ENCODE peak calls at places on chromosome 4, in seven cellular contexts. E is CD8-positive, alpha-beta memory T cell; X is thyroid gland; J is adrenal gland; D is aorta; N is brain microvascular endothelial cell; H is colonic mucosa. Y is an unnamed sample. For H3K27me3, the result is how much of the 10 kb centered on the place peaks cover.

GRCh38 chr4:108109111-108109510 is 59.6 kb downstream of the LEF1 start:
- DNase-seq in N (no peak), J (no peak), D (no peak), X (no peak), H (no peak), E (no peak), Y (no peak)

GRCh38 chr4:17024430-17024829 is 126.0 kb upstream of the LDB2 start:
- DNase-seq in J (no peak), X (no peak), D (no peak), E (no peak), H (no peak), N (no peak), Y (no peak)

GRCh38 chr4:122673252-122673651 is 52.4 kb upstream of the IL21 start:
- DNase-seq in X (no peak), N (no peak), J (no peak), H (peak), E (no peak), D (no peak), Y (no peak)

GRCh38 chr4:57131849-57132745 is 21.9 kb upstream of the IGFBP7 start:
- DNase-seq in J (no peak), H (no peak), N (no peak), E (no peak), X (peak), D (no peak), Y (peak)

GRCh38 chr4:132195181-132195580 is 953.9 kb upstream of the PCDH10 start:
- DNase-seq in J (no peak), D (no peak), N (no peak), E (no peak), H (no peak), X (no peak), Y (no peak)

GRCh38 chr4:106369456-106370060 is 980 bp upstream of the GIMD1 start:
- DNase-seq in N (peak), H (peak), J (peak), X (peak), D (no peak), E (no peak), Y (peak)

GRCh38 chr4:6885953-6886557 is 23.6 kb upstream of the TBC1D14 start:
- DNase-seq in X (no peak), H (peak), J (peak), D (peak), N (peak), E (no peak), Y (peak)

GRCh38 chr4:110087116-110087708 is 111.2 kb downstream of the ELOVL6 start:
- DNase-seq in X (no peak), N (peak), D (no peak), H (no peak), E (no peak), J (no peak), Y (no peak)

GRCh38 chr4:109134268-109134667 is 168.2 kb downstream of the COL25A1 start:
- DNase-seq in X (no peak), D (no peak), J (no peak), H (no peak), N (no peak), E (no peak), Y (no peak)

GRCh38 chr4:53788011-53788410 is 196.7 kb upstream of the LNX1 start:
- DNase-seq in H (no peak), X (no peak), E (no peak), J (no peak), N (no peak), D (no peak), Y (no peak)

GRCh38 chr4:162706051-162706450 is 460.6 kb downstream of the NAF1 start:
- DNase-seq in N (no peak), J (no peak), D (no peak), X (no peak), E (no peak), H (no peak), Y (no peak)

GRCh38 chr4:121370729-121371325 is 10.0 kb downstream of the QRFPR start:
- DNase-seq in N (peak), J (peak), E (no peak), X (peak), D (no peak), H (peak), Y (peak)

GRCh38 chr4:114659386-114660008 is 60.9 kb downstream of the UGT8 start:
- DNase-seq in J (peak), H (peak), D (peak), X (peak), E (no peak), N (peak), Y (peak)

GRCh38 chr4:7324651-7325121 is 110.0 kb downstream of the PSAPL1 start:
- DNase-seq in X (peak), D (peak), E (peak), H (no peak), J (no peak), N (no peak), Y (no peak)

GRCh38 chr4:156788782-156789181 is 182.8 kb downstream of the PDGFC start:
- DNase-seq in D (no peak), J (no peak), H (no peak), N (no peak), X (no peak), E (no peak), Y (no peak)

GRCh38 chr4:24547979-24548378 is 36.4 kb downstream of the DHX15 start:
- DNase-seq in X (no peak), E (no peak), D (no peak), N (no peak), J (no peak), H (no peak), Y (no peak)

GRCh38 chr4:54677853-54678650 is 20.3 kb downstream of the KIT start:
- DNase-seq in H (no peak), J (no peak), E (no peak), N (no peak), X (no peak), D (no peak), Y (no peak)

GRCh38 chr4:158809611-158810486 is 41.0 kb downstream of the FNIP2 start:
- DNase-seq in E (no peak), J (no peak), N (peak), X (peak), H (peak), D (no peak), Y (no peak)

GRCh38 chr4:154595807-154596206 is 5.3 kb upstream of the FGA start:
- DNase-seq in E (no peak), J (no peak), D (no peak), N (no peak), H (no peak), X (no peak), Y (no peak)

GRCh38 chr4:86935499-86935832 is 655 bp downstream of the AFF1 start:
- DNase-seq in X (peak), H (peak), E (peak), D (no peak), J (no peak), N (no peak), Y (no peak)

GRCh38 chr4:39233783-39234182 is 51.5 kb downstream of the WDR19 start:
- DNase-seq in X (no peak), E (no peak), D (no peak), H (no peak), J (no peak), N (no peak), Y (no peak)

GRCh38 chr4:8688041-8688907 is 95.7 kb downstream of the CPZ start:
- DNase-seq in E (no peak), X (no peak), N (peak), J (peak), D (no peak), H (peak), Y (no peak)

GRCh38 chr4:88965053-88965452 is 91.9 kb downstream of the FAM13A start:
- DNase-seq in J (no peak), N (no peak), H (no peak), X (no peak), E (no peak), D (no peak), Y (no peak)

GRCh38 chr4:37442062-37442323 is 197.4 kb downstream of the NWD2 start:
- DNase-seq in E (no peak), N (no peak), D (no peak), H (no peak), J (no peak), X (no peak), Y (no peak)

GRCh38 chr4:37441231-37442061 is 196.9 kb downstream of the NWD2 start:
- DNase-seq in H (peak), J (no peak), D (no peak), X (no peak), E (no peak), N (peak), Y (no peak)

GRCh38 chr4:37438880-37439279 is 194.3 kb downstream of the NWD2 start:
- DNase-seq in D (no peak), E (no peak), N (no peak), H (no peak), X (no peak), J (no peak), Y (no peak)

GRCh38 chr4:37439809-37440518 is 195.4 kb downstream of the NWD2 start:
- DNase-seq in D (no peak), J (no peak), X (no peak), H (no peak), N (no peak), E (no peak), Y (no peak)

DNA sequence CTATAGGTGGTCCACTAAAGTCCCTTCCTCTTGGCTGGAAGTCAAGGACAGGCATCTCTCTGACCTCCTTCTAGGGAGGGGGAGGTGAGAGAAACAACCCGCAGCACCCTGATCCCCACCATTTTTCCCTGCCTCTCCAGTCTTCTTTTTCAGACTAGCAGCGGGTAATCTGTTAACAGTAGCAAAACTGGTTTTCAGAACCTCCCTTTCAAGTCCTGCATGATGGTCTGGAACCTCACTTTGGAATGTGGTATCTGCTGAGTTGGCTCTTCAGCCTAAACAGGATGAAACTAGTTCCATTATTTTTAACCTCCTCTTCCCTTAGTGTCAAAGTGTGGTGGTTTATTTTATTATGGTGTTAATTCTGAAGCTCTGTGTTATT is 196.0 kb downstream of the NWD2 start:
- DNase-seq in H (no peak), E (no peak), J (no peak), X (no peak), N (no peak), D (no peak), Y (no peak)
- H3K27me3 ChIP-seq in H (under half), E (under half), J (under half), X (under half), N (under half), D (under half), Y (under half)

GRCh38 chr4:138858419-138858818 is 157.2 kb upstream of the NOCT start:
- DNase-seq in X (no peak), H (no peak), N (no peak), D (no peak), J (no peak), E (no peak), Y (no peak)
- H3K27me3 ChIP-seq in X (under half), H (under half), N (under half), D (under half), J (under half), E (under half), Y (under half)

GRCh38 chr4:13523591-13524503 is 20.5 kb downstream of the NKX3-2 start:
- DNase-seq in E (no peak), X (no peak), N (no peak), D (no peak), J (no peak), H (no peak), Y (no peak)

GRCh38 chr4:13521047-13521446 is 23.3 kb downstream of the NKX3-2 start:
- DNase-seq in X (no peak), N (no peak), J (no peak), D (no peak), H (no peak), E (no peak), Y (no peak)

GRCh38 chr4:13523105-13523477 is 21.2 kb downstream of the NKX3-2 start:
- DNase-seq in H (no peak), D (no peak), X (no peak), N (no peak), J (no peak), E (no peak), Y (no peak)

GRCh38 chr4:13524504-13525243 is 19.6 kb downstream of the NKX3-2 start:
- DNase-seq in E (no peak), N (no peak), D (no peak), J (no peak), H (no peak), X (no peak), Y (no peak)

DNA sequence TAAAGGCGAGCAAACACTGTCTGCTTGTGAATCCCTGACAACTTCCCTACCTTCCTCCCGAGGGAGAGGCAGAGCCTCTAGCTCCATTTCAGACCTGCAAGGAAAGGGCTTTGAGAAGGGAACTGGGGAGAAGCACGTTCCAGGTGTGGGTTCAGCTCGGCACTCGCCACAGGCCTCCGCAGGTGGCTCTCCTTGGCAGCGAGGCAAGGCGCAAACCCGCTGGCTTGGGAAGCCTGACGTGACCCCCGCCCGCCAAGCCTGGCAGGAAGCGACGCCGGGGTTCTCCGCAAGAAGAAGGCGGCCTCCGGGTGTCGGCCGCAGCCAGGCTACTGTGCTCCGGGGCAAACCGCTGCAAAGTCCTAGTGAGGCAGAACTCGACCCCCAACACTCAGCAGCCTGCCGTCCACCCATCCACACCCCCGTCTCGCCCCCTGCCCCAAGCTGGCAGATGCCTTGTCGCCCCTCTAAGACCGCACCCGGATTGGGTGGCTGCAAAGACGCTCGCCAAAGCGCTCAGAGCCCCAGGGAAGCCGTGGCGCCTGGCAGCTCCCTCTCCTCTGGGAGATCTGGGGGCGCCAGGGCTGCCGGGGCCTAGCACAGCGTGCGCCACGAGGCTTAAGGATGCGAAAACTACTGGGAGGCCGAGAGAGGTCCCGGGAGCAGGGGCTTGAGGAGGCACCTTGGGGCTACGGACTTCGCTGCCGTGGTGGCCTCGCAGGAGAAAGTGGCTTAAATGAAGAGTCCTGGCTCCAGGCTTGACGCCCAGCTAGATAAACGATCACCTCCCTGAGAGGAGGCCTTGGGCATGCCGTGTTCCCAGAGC is 21.8 kb downstream of the NKX3-2 start:
- DNase-seq in D (no peak), X (no peak), N (no peak), H (no peak), E (no peak), J (no peak), Y (no peak)
- H3K27me3 ChIP-seq in D (under half), X (under half), N (half or more), H (under half), E (half or more), J (half or more), Y (under half)

GRCh38 chr4:173516621-173517612 is 13.1 kb downstream of the HAND2 start:
- DNase-seq in E (no peak), D (no peak), X (no peak), J (no peak), N (no peak), H (no peak), Y (no peak)

GRCh38 chr4:173514641-173515217 is 15.3 kb downstream of the HAND2 start:
- DNase-seq in N (no peak), E (no peak), H (no peak), D (no peak), J (no peak), X (no peak), Y (no peak)

GRCh38 chr4:173517781-173518371 is 12.2 kb downstream of the HAND2 start:
- DNase-seq in J (no peak), H (no peak), N (no peak), X (no peak), D (peak), E (no peak), Y (no peak)

GRCh38 chr4:173513651-173514050 is 16.4 kb downstream of the HAND2 start:
- DNase-seq in H (no peak), J (no peak), X (no peak), N (no peak), D (no peak), E (no peak), Y (no peak)

GRCh38 chr4:173515458-173515857 is 14.6 kb downstream of the HAND2 start:
- DNase-seq in X (no peak), H (no peak), D (no peak), N (no peak), J (no peak), E (no peak), Y (no peak)
- H3K27me3 ChIP-seq in X (under half), H (half or more), D (under half), N (half or more), J (half or more), E (under half), Y (under half)